ENCODE peak calls at places on chromosomes 7 and 10, in ten cellular contexts. One of them, this sample, is unnamed. For H3K4me1 and H3K9me3, the result is how much of the 10 kb centered on the place peaks cover.

GRCh38 chr10:78798976-78799730 is 269.6 kb upstream of the ZMIZ1 start:
- DNase-seq in lower lobe of right lung: no peak
- DNase-seq in A549: no peak
- DNase-seq in fibroblast of lung: no peak
- DNase-seq in heart right ventricle: no peak
- DNase-seq in body of pancreas: no peak
- DNase-seq in IMR-90: no peak
- DNase-seq in psoas muscle: no peak
- DNase-seq in cardiac muscle cell: no peak
- DNase-seq in H1: no peak
- DNase-seq in this sample: no peak

GRCh38 chr10:14585287-14586193 is 189.2 kb downstream of the FAM107B start:
- DNase-seq in heart right ventricle: no peak
- DNase-seq in body of pancreas: no peak
- DNase-seq in psoas muscle: no peak
- DNase-seq in fibroblast of lung: no peak
- DNase-seq in lower lobe of right lung: no peak
- DNase-seq in IMR-90: no peak
- DNase-seq in H1: no peak
- DNase-seq in cardiac muscle cell: no peak
- DNase-seq in A549: no peak
- DNase-seq in this sample: no peak

GRCh38 chr7:149220534-149220933 is 18.9 kb upstream of the ZNF212 start:
- DNase-seq in A549: no peak
- DNase-seq in fibroblast of lung: no peak
- DNase-seq in body of pancreas: no peak
- DNase-seq in H1: no peak
- DNase-seq in IMR-90: peak
- DNase-seq in heart right ventricle: no peak
- DNase-seq in cardiac muscle cell: no peak
- DNase-seq in lower lobe of right lung: no peak
- DNase-seq in psoas muscle: no peak
- DNase-seq in this sample: no peak

GRCh38 chr10:104741127-104741526 is 100.0 kb downstream of the SORCS3 start:
- DNase-seq in IMR-90: no peak
- DNase-seq in fibroblast of lung: no peak
- DNase-seq in body of pancreas: no peak
- DNase-seq in lower lobe of right lung: no peak
- DNase-seq in H1: no peak
- DNase-seq in psoas muscle: no peak
- DNase-seq in cardiac muscle cell: no peak
- DNase-seq in heart right ventricle: no peak
- DNase-seq in A549: no peak
- DNase-seq in this sample: no peak

GRCh38 chr10:86344714-86345161 is 21.9 kb downstream of the GRID1 start:
- DNase-seq in A549: no peak
- DNase-seq in cardiac muscle cell: no peak
- DNase-seq in H1: no peak
- DNase-seq in fibroblast of lung: no peak
- DNase-seq in heart right ventricle: no peak
- DNase-seq in lower lobe of right lung: peak
- DNase-seq in body of pancreas: no peak
- DNase-seq in IMR-90: no peak
- DNase-seq in psoas muscle: no peak
- DNase-seq in this sample: peak

GRCh38 chr10:601356-601963 is 88.0 kb downstream of the DIP2C start:
- DNase-seq in body of pancreas: no peak
- DNase-seq in psoas muscle: no peak
- DNase-seq in cardiac muscle cell: no peak
- DNase-seq in heart right ventricle: no peak
- DNase-seq in IMR-90: no peak
- DNase-seq in H1: no peak
- DNase-seq in A549: no peak
- DNase-seq in fibroblast of lung: no peak
- DNase-seq in lower lobe of right lung: no peak
- DNase-seq in this sample: peak

GRCh38 chr7:46145412-46145811 is 224.3 kb upstream of the IGFBP3 start:
- DNase-seq in cardiac muscle cell: peak
- DNase-seq in body of pancreas: peak
- DNase-seq in lower lobe of right lung: no peak
- DNase-seq in IMR-90: peak
- DNase-seq in psoas muscle: no peak
- DNase-seq in heart right ventricle: no peak
- DNase-seq in fibroblast of lung: peak
- DNase-seq in H1: peak
- DNase-seq in A549: peak
- DNase-seq in this sample: peak

GRCh38 chr7:120741371-120742042 is 116.4 kb downstream of the TSPAN12 start:
- DNase-seq in IMR-90: no peak
- DNase-seq in H1: no peak
- DNase-seq in cardiac muscle cell: no peak
- DNase-seq in fibroblast of lung: no peak
- DNase-seq in lower lobe of right lung: no peak
- DNase-seq in psoas muscle: no peak
- DNase-seq in body of pancreas: no peak
- DNase-seq in heart right ventricle: no peak
- DNase-seq in A549: no peak
- DNase-seq in this sample: no peak

GRCh38 chr10:96600337-96600736 is 13.5 kb upstream of the TM9SF3 start:
- DNase-seq in H1: no peak
- DNase-seq in IMR-90: no peak
- DNase-seq in body of pancreas: no peak
- DNase-seq in heart right ventricle: no peak
- DNase-seq in lower lobe of right lung: no peak
- DNase-seq in cardiac muscle cell: no peak
- DNase-seq in A549: no peak
- DNase-seq in fibroblast of lung: no peak
- DNase-seq in psoas muscle: no peak
- DNase-seq in this sample: no peak

GRCh38 chr7:117667456-117667855 is 187.6 kb downstream of the CFTR start:
- DNase-seq in A549: no peak
- DNase-seq in lower lobe of right lung: no peak
- DNase-seq in heart right ventricle: no peak
- DNase-seq in psoas muscle: no peak
- DNase-seq in body of pancreas: no peak
- DNase-seq in IMR-90: peak
- DNase-seq in cardiac muscle cell: no peak
- DNase-seq in H1: no peak
- DNase-seq in fibroblast of lung: no peak
- DNase-seq in this sample: no peak

GRCh38 chr7:138480527-138480926 is 20.5 kb downstream of the TRIM24 start:
- DNase-seq in lower lobe of right lung: no peak
- DNase-seq in cardiac muscle cell: no peak
- DNase-seq in H1: no peak
- DNase-seq in A549: no peak
- DNase-seq in fibroblast of lung: no peak
- DNase-seq in body of pancreas: no peak
- DNase-seq in psoas muscle: no peak
- DNase-seq in IMR-90: no peak
- DNase-seq in heart right ventricle: no peak
- DNase-seq in this sample: no peak
- H3K4me1 ChIP-seq in lower lobe of right lung: under half
- H3K4me1 ChIP-seq in cardiac muscle cell: under half
- H3K4me1 ChIP-seq in H1: under half
- H3K4me1 ChIP-seq in A549: under half
- H3K4me1 ChIP-seq in fibroblast of lung: under half
- H3K4me1 ChIP-seq in body of pancreas: under half
- H3K4me1 ChIP-seq in psoas muscle: under half
- H3K4me1 ChIP-seq in IMR-90: under half
- H3K4me1 ChIP-seq in heart right ventricle: under half
- H3K4me1 ChIP-seq in this sample: under half

GRCh38 chr7:56479136-56479535 is 362.9 kb upstream of the NUPR2 start:
- DNase-seq in A549: no peak
- DNase-seq in IMR-90: no peak
- DNase-seq in lower lobe of right lung: no peak
- DNase-seq in psoas muscle: no peak
- DNase-seq in fibroblast of lung: no peak
- DNase-seq in heart right ventricle: no peak
- DNase-seq in body of pancreas: no peak
- DNase-seq in H1: no peak
- DNase-seq in cardiac muscle cell: no peak
- DNase-seq in this sample: no peak
- H3K9me3 ChIP-seq in A549: under half
- H3K9me3 ChIP-seq in IMR-90: half or more
- H3K9me3 ChIP-seq in lower lobe of right lung: half or more
- H3K9me3 ChIP-seq in psoas muscle: under half
- H3K9me3 ChIP-seq in fibroblast of lung: under half
- H3K9me3 ChIP-seq in heart right ventricle: under half
- H3K9me3 ChIP-seq in body of pancreas: under half
- H3K9me3 ChIP-seq in H1: half or more
- H3K9me3 ChIP-seq in cardiac muscle cell: under half
- H3K9me3 ChIP-seq in this sample: under half

GRCh38 chr10:98613446-98613845 is 166.7 kb upstream of the HPS1 start:
- DNase-seq in H1: no peak
- DNase-seq in A549: no peak
- DNase-seq in IMR-90: no peak
- DNase-seq in body of pancreas: no peak
- DNase-seq in heart right ventricle: no peak
- DNase-seq in lower lobe of right lung: no peak
- DNase-seq in cardiac muscle cell: no peak
- DNase-seq in psoas muscle: no peak
- DNase-seq in fibroblast of lung: no peak
- DNase-seq in this sample: no peak
- H3K27ac ChIP-seq in H1: no peak
- H3K27ac ChIP-seq in A549: no peak
- H3K27ac ChIP-seq in IMR-90: no peak
- H3K27ac ChIP-seq in body of pancreas: no peak
- H3K27ac ChIP-seq in heart right ventricle: no peak
- H3K27ac ChIP-seq in lower lobe of right lung: no peak
- H3K27ac ChIP-seq in cardiac muscle cell: no peak
- H3K27ac ChIP-seq in psoas muscle: no peak
- H3K27ac ChIP-seq in fibroblast of lung: no peak
- H3K27ac ChIP-seq in this sample: no peak

DNA sequence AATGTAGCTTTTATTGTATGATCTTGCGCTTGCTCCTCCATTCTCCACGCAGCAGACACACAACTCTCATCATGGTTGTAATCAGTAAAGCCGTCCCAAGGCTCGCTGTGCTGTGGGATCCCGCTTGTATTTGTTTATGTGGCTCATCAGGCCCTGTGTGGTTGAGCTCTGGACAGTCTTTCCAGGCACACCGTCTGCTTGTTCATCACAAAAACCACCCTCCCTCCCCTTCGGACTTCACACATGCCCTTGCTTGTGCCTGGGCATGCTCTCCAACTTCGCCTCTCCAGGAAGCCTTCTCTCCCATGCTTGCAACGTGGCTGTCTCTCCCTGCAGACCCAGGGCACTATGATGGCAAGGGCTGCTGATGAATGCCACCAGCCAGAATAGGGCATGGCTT is 62.4 kb downstream of the HK1 start:
- DNase-seq in H1: no peak
- DNase-seq in body of pancreas: no peak
- DNase-seq in A549: no peak
- DNase-seq in cardiac muscle cell: no peak
- DNase-seq in fibroblast of lung: no peak
- DNase-seq in IMR-90: no peak
- DNase-seq in psoas muscle: no peak
- DNase-seq in heart right ventricle: no peak
- DNase-seq in lower lobe of right lung: no peak
- DNase-seq in this sample: no peak
- H3K4me1 ChIP-seq in H1: under half
- H3K4me1 ChIP-seq in body of pancreas: under half
- H3K4me1 ChIP-seq in A549: under half
- H3K4me1 ChIP-seq in cardiac muscle cell: under half
- H3K4me1 ChIP-seq in fibroblast of lung: under half
- H3K4me1 ChIP-seq in IMR-90: under half
- H3K4me1 ChIP-seq in psoas muscle: half or more
- H3K4me1 ChIP-seq in heart right ventricle: half or more
- H3K4me1 ChIP-seq in lower lobe of right lung: half or more
- H3K4me1 ChIP-seq in this sample: under half

DNA sequence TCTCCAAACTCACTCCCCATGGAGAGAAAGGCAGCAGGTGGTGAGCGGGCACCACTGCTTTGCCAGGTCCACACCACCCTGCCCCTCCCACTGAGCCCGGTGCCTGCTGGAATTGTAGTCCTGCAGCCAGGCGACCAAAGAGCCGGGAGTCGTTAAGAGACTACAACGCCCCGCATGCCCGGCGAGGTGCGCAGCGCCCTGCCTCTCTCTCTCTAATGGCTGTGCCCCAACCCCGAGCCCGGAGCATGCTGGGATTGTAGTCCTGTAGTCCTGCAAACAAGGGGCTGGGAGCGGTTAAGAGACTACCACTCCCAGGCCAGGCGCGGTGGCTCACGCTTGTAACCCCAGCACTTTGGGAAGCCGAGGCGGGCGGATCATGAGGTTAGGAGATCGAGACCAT is 8.1 kb upstream of the ZNF727 start:
- DNase-seq in cardiac muscle cell: no peak
- DNase-seq in lower lobe of right lung: no peak
- DNase-seq in A549: no peak
- DNase-seq in heart right ventricle: no peak
- DNase-seq in psoas muscle: no peak
- DNase-seq in H1: no peak
- DNase-seq in IMR-90: no peak
- DNase-seq in fibroblast of lung: no peak
- DNase-seq in body of pancreas: no peak
- DNase-seq in this sample: no peak
- H3K9me3 ChIP-seq in cardiac muscle cell: under half
- H3K9me3 ChIP-seq in lower lobe of right lung: under half
- H3K9me3 ChIP-seq in A549: under half
- H3K9me3 ChIP-seq in heart right ventricle: under half
- H3K9me3 ChIP-seq in psoas muscle: under half
- H3K9me3 ChIP-seq in H1: under half
- H3K9me3 ChIP-seq in IMR-90: under half
- H3K9me3 ChIP-seq in fibroblast of lung: under half
- H3K9me3 ChIP-seq in body of pancreas: under half
- H3K9me3 ChIP-seq in this sample: under half

This sample was measured in aorta.